ENCODE peak calls at places on chromosomes 4 and X, in eight cellular contexts. I is dermis microvascular lymphatic vessel endothelial cell, U is choroid plexus epithelial cell, T is activated T-helper 1 cell treated with Interleukin-2 at 50 U/mL for 16 hours, J is GM23248, M is AG20443, H is GM13976, W is astrocyte of the hippocampus. F is an unnamed sample.

GRCh38 chr4:176927664-176928063 is 134.9 kb upstream of the VEGFC start:
- DNase-seq in I (no peak), U (peak; percentile 93), T (no peak), J (peak; percentile 85), M (peak; percentile 22), H (no peak), W (peak; percentile 10), F (no peak)

GRCh38 chr4:17619416-17620105 is 5.1 kb downstream of the MED28 start:
- DNase-seq in I (no peak), U (peak; percentile 77), T (no peak), J (peak; percentile 57), M (no peak), H (no peak), W (no peak), F (no peak)

GRCh38 chr4:108772402-108772801 is 9.5 kb upstream of the ETNPPL start:
- DNase-seq in I (no peak), U (no peak), T (no peak), J (no peak), M (no peak), H (no peak), W (no peak), F (no peak)

GRCh38 chr4:36638273-36638811 is 356.9 kb downstream of the DTHD1 start:
- DNase-seq in I (no peak), U (no peak), T (no peak), J (no peak), M (no peak), H (no peak), W (no peak), F (no peak)

GRCh38 chr4:16157609-16158503 is 68.4 kb downstream of the TAPT1 start:
- DNase-seq in I (no peak), U (peak; percentile 33), T (no peak), J (peak; percentile 13), M (peak; percentile 1), H (no peak), W (no peak), F (no peak)

GRCh38 chr4:140174535-140174934 is 20.6 kb upstream of the MAML3 start:
- DNase-seq in I (no peak), U (no peak), T (no peak), J (no peak), M (no peak), H (no peak), W (no peak), F (no peak)

GRCh38 chrX:130120746-130121504 is 10.6 kb upstream of the ELF4 start:
- DNase-seq in I (no peak), U (peak; percentile 77), T (peak; percentile 47), J (peak; percentile 90), M (peak; percentile 85), H (peak; percentile 79), W (peak; percentile 80), F (peak; percentile 80)

GRCh38 chr4:87032884-87033533 is 98.2 kb downstream of the AFF1 start:
- DNase-seq in I (peak; percentile 31), U (peak; percentile 91), T (no peak), J (peak; percentile 86), M (peak; percentile 64), H (no peak), W (peak; percentile 82), F (no peak)

GRCh38 chr4:155543126-155543765 is 123.4 kb upstream of the GUCY1A1 start:
- DNase-seq in I (no peak), U (no peak), T (no peak), J (peak; percentile 71), M (peak; percentile 50), H (peak; percentile 34), W (no peak), F (no peak)

GRCh38 chrX:72358313-72358712 is 52.6 kb upstream of the CITED1 start:
- DNase-seq in I (no peak), U (peak; percentile 18), T (no peak), J (peak; percentile 62), M (no peak), H (no peak), W (no peak), F (no peak)

GRCh38 chrX:147733369-147733768 is 178.3 kb upstream of the FMR1 start:
- DNase-seq in I (no peak), U (no peak), T (no peak), J (no peak), M (no peak), H (no peak), W (no peak), F (no peak)

GRCh38 chr4:74320559-74321118 is 12.4 kb downstream of the EPGN start:
- DNase-seq in I (peak; percentile 25), U (peak; percentile 82), T (no peak), J (peak; percentile 73), M (peak; percentile 51), H (peak; percentile 25), W (peak; percentile 73), F (peak; percentile 55)

GRCh38 chr4:1594871-1595788 is 89.0 kb downstream of the FAM53A start:
- DNase-seq in I (no peak), U (no peak), T (no peak), J (no peak), M (no peak), H (no peak), W (no peak), F (no peak)

F was measured in left lung.